ENCODE peak calls at places on chromosomes 3 and 15, in ten cellular contexts. C is KG1; F is activated T-helper 9 cell treated with anti-CD3 and anti-CD28 coated beads, Interleukin-2, amount 50 U/mL, for 16 hours; Y is gastrocnemius medialis; X is activated CD4-positive, alpha-beta T cell treated with anti-CD3 and anti-CD28 coated beads, Interleukin-2, amount 50 U/mL, for 1 hour; V is left colon; P is Panc1; H is pulmonary artery endothelial cell; J is GM10248; U is amniotic epithelial cell. G is an unnamed sample.

GRCh38 chr3:141798455-141798854 is 35.2 kb downstream of the GRK7 start:
- DNase-seq in H (no peak), P (no peak), C (no peak), F (no peak), J (no peak), V (peak), Y (no peak), X (no peak), U (peak), G (no peak)

GRCh38 chr15:71610991-71611720 is 199.2 kb upstream of the NR2E3 start:
- DNase-seq in J (no peak), V (no peak), H (no peak), Y (no peak), X (no peak), C (no peak), F (no peak), P (no peak), U (peak), G (no peak)

GRCh38 chr3:126934149-126934548 is 48.8 kb upstream of the PLXNA1 start:
- DNase-seq in U (peak), X (no peak), H (no peak), F (no peak), J (no peak), V (no peak), C (no peak), P (no peak), Y (no peak), G (no peak)

GRCh38 chr3:46406786-46407611 is at the start of the genes CCR5AS and CCRL2:
- DNase-seq in F (peak), U (no peak), V (peak), H (peak), P (no peak), X (peak), Y (no peak), J (peak), C (peak), G (peak)

GRCh38 chr3:106372293-106372648 is 503.5 kb upstream of the CBLB start:
- DNase-seq in V (no peak), P (no peak), C (no peak), X (no peak), H (no peak), U (no peak), F (no peak), J (no peak), Y (no peak), G (no peak)

GRCh38 chr3:53236112-53236841 is 19.5 kb downstream of the TKT start:
- DNase-seq in P (no peak), U (peak), H (peak), X (no peak), C (no peak), F (no peak), Y (peak), V (peak), J (no peak), G (peak)

GRCh38 chr3:123353852-123354238 is 95.0 kb downstream of the ADCY5 start:
- DNase-seq in Y (no peak), J (no peak), F (no peak), H (no peak), P (no peak), U (peak), V (no peak), X (no peak), C (no peak), G (no peak)

GRCh38 chr3:134473868-134474546 is 11.8 kb downstream of the ANAPC13 start:
- DNase-seq in U (peak), C (peak), X (peak), V (peak), H (no peak), Y (peak), F (peak), J (peak), P (no peak), G (no peak)

GRCh38 chr15:66863382-66864085 is 161.5 kb downstream of the SMAD6 start:
- DNase-seq in J (peak), U (no peak), Y (no peak), F (no peak), X (no peak), C (no peak), V (no peak), H (no peak), P (no peak), G (no peak)

GRCh38 chr3:34159613-34160420 is 361.4 kb downstream of the PDCD6IP start:
- DNase-seq in X (no peak), H (no peak), C (no peak), U (no peak), P (no peak), F (no peak), V (no peak), Y (no peak), J (no peak), G (no peak)

GRCh38 chr15:75161788-75162414 is 39.8 kb upstream of the C15orf39 start:
- DNase-seq in F (no peak), V (no peak), H (no peak), Y (no peak), U (peak), J (no peak), C (no peak), P (no peak), X (no peak), G (peak)

GRCh38 chr3:23004971-23005370 is 198.2 kb upstream of the UBE2E2 start:
- DNase-seq in C (no peak), J (no peak), Y (no peak), H (no peak), F (no peak), P (peak), V (no peak), U (peak), X (no peak), G (no peak)

GRCh38 chr3:105885261-105885660 is 16.4 kb upstream of the CBLB start:
- DNase-seq in X (no peak), C (no peak), U (no peak), J (no peak), V (no peak), Y (no peak), P (no peak), F (no peak), H (peak), G (no peak)

G was measured in psoas muscle.